ENCODE peak calls at places on chromosomes 13 and 19, in four cellular contexts. S, Q, F and G are unnamed samples.

GRCh38 chr19:35044317-35045117 is 3.0 kb downstream of the HPN start:
- DNase-seq in S (peak; percentile 74), Q (no peak), F (peak; percentile 43), G (no peak)

GRCh38 chr13:50892162-50892944 is 17.2 kb upstream of the RNASEH2B start:
- DNase-seq in S (no peak), Q (no peak), F (peak; percentile 86), G (no peak)

GRCh38 chr13:44471686-44472085 is 98.1 kb downstream of the SERP2 start:
- DNase-seq in S (no peak), Q (no peak), F (no peak), G (no peak)

GRCh38 chr13:43787998-43788397 is 1.2 kb upstream of the ENOX1 start:
- DNase-seq in S (no peak), Q (no peak), F (no peak), G (no peak)

GRCh38 chr13:51207881-51208280 is 14.3 kb upstream of the FAM124A start:
- DNase-seq in S (no peak), Q (no peak), F (no peak), G (no peak)

GRCh38 chr13:110555601-110556223 is 5.8 kb downstream of the RAB20 start:
- DNase-seq in S (no peak), Q (no peak), F (peak; percentile 93), G (no peak)

GRCh38 chr19:53537523-53538377 is at the start of gene ZNF331:
- DNase-seq in S (no peak), Q (peak; percentile 63), F (peak; percentile 74), G (peak; percentile 67)

GRCh38 chr19:23287620-23288019 is 37.4 kb upstream of the ZNF724 start:
- DNase-seq in S (no peak), Q (no peak), F (no peak), G (no peak)

GRCh38 chr13:75299913-75300862 is 181.8 kb downstream of the TBC1D4 start:
- DNase-seq in S (no peak), Q (peak; percentile 67), F (no peak), G (no peak)

GRCh38 chr13:91978571-91978970 is 580.1 kb downstream of the GPC5 start:
- DNase-seq in S (no peak), Q (no peak), F (no peak), G (no peak)

GRCh38 chr19:51301266-51301665 is 10.2 kb upstream of the IGLON5 start:
- DNase-seq in S (no peak), Q (no peak), F (no peak), G (no peak)

GRCh38 chr13:41696163-41697003 is 239.0 kb downstream of the RGCC start:
- DNase-seq in S (no peak), Q (no peak), F (no peak), G (no peak)

GRCh38 chr13:45196622-45197021 is 4.2 kb downstream of the KCTD4 start:
- DNase-seq in S (no peak), Q (no peak), F (no peak), G (no peak)

GRCh38 chr19:33458171-33458633 is 63.4 kb downstream of the PEPD start:
- DNase-seq in S (no peak), Q (no peak), F (no peak), G (no peak)

GRCh38 chr19:53332484-53332883 is 1.1 kb upstream of the ZNF845 start:
- DNase-seq in S (no peak), Q (no peak), F (no peak), G (no peak)

GRCh38 chr13:103772576-103772975 is 706.4 kb upstream of the SLC10A2 start:
- DNase-seq in S (peak; percentile 10), Q (no peak), F (peak; percentile 55), G (no peak)

GRCh38 chr13:58680115-58680514 is 1048.6 kb downstream of the PCDH17 start:
- DNase-seq in S (no peak), Q (no peak), F (no peak), G (no peak)

GRCh38 chr13:43805681-43806128 is 18.9 kb upstream of the ENOX1 start:
- DNase-seq in S (no peak), Q (no peak), F (no peak), G (no peak)

GRCh38 chr19:390386-391198 is 18.4 kb downstream of the C2CD4C start:
- DNase-seq in S (no peak), Q (no peak), F (no peak), G (no peak)
- TF ChIP-seq SPI1 in S (no peak), Q (no peak), F (no peak), G (no peak)

DNA sequence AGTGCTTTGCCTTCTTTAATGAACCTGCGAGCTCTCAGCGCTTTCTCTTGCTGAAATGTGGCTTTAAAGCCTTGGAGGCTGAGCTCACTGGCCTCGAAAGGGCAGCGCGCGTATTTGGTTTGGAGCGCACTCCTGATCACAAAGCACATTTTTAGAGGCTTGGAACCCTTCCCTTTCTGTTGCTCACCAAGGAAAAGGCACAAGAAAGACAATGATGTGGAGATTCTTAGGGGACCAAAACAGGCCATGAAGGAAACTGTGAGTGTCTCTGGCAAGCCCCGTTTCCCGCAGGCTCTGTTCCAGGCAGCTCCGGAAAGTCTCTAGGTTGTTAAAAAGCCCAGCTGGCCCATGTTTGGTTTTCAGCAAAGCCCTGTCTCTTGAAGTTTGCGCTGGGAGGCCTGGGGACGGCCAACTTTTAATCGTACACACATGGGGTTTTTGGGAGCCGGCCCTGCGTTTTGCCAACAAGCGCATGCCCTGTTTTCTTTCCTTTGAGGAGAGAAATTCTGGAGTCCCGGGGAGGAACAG is 9.4 kb upstream of the SPC24 start:
- DNase-seq in S (no peak), Q (no peak), F (no peak), G (no peak)
- TF ChIP-seq SPI1 in S (no peak), Q (no peak), F (no peak), G (no peak)

DNA sequence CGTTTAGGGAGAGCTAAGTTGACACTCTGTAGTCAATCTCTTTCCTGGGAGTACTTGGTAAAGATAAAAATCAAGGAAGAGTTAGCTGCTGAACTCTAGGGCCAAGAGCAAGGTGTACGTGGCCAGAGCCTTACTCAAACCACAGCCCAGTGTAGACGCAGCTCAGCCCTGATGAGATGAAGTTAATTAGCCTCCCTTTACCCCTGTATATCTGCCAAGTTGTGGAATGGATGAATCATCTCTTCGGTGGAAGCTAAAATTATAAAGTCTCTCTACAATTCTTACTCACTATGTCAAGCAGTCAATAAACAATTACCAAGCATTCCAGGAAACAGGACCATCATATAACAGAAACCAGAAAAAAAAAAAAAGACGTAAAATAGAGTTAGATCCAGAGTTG is 146.9 kb upstream of the UFM1 start:
- DNase-seq in S (no peak), Q (no peak), F (no peak), G (no peak)
- TF ChIP-seq SPI1 in S (no peak), Q (no peak), F (no peak), G (no peak)

DNA sequence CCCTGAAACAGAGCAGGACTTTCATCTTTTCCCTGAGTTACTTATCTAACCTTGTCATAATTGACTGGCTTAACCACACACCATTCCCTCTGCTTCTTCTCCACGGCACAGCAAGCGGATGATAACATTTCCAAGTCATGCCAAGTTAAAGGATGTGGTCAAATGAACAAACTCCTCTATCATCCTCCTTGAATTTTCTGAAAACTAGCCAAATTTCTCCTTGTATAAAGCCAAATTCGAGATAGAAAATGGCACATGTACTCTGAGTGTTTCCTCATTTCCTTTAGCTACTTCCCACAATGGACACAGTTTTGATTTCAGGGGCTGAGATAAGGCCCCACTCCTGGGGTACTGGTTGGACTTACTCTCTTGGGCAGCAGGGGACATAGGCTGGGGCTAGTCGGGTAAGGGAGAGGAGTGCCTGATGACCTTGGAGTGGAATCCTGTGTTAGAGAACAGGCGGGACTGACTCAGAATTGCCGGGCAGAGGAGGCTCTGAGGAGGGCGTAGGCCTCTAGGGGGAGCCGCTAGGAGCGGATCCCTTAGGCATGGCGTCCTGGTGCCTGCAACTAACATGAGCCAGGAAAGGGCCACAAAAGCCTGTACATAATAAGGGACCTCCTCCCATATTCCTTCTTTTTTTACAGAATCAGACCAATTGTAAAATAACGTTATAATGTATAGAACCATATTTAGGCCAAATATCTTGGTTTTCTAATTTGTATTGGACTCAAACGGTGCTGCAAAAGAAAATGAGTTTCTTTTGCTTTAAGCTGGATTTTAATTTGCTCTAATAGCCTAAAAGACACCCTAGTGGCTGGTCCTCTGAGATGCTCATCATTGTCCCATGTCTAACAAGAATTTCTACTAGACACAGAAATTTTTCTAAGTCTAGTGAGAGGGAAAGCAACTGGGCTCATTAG is 20.4 kb upstream of the TMTC4 start:
- DNase-seq in S (peak; percentile 40), Q (no peak), F (no peak), G (no peak)
- TF ChIP-seq SPI1 in S (no peak), Q (no peak), F (no peak), G (no peak)

DNA sequence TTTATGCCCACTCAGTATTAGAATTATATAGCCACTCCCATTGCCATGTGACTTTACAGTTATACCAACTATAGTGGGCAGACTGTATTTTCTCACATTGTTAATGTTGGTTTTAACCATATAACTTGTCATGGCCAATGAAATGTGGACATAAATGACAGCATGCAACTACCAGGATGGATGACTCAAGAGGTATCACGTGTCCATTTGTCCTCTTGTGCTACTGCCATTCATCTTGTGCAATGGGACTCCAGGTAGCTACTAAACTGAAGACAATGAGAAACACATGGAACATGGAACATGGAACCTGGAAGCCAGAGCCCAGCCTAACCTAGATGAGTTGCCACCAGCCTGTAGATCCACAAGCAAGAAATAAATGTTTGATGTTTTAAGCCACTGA is 242.7 kb upstream of the IPO5 start:
- DNase-seq in S (no peak), Q (no peak), F (no peak), G (no peak)
- TF ChIP-seq SPI1 in S (no peak), Q (no peak), F (no peak), G (no peak)

GRCh38 chr19:16889429-16889882 is 657 bp downstream of the F2RL3 start:
- DNase-seq in S (peak; percentile 54), Q (no peak), F (no peak), G (no peak)

GRCh38 chr19:16891696-16892382 is 3.0 kb downstream of the F2RL3 start:
- DNase-seq in S (no peak), Q (no peak), F (no peak), G (no peak)

GRCh38 chr19:16888629-16889371 is at the start of gene F2RL3:
- DNase-seq in S (peak; percentile 68), Q (no peak), F (peak; percentile 71), G (peak; percentile 64)

GRCh38 chr19:16890461-16891184 is 1.8 kb downstream of the F2RL3 start:
- DNase-seq in S (peak; percentile 41), Q (no peak), F (no peak), G (no peak)

GRCh38 chr19:16889883-16890460 is 1.2 kb downstream of the F2RL3 start:
- DNase-seq in S (peak; percentile 60), Q (no peak), F (no peak), G (no peak)
- TF ChIP-seq SPI1 in S (no peak), Q (no peak), F (no peak), G (no peak)

GRCh38 chr13:112510002-112510780 is 77.8 kb downstream of the TUBGCP3 start:
- DNase-seq in S (peak; percentile 24), Q (no peak), F (peak; percentile 43), G (no peak)
- TF ChIP-seq SPI1 in S (no peak), Q (no peak), F (no peak), G (no peak)

DNA sequence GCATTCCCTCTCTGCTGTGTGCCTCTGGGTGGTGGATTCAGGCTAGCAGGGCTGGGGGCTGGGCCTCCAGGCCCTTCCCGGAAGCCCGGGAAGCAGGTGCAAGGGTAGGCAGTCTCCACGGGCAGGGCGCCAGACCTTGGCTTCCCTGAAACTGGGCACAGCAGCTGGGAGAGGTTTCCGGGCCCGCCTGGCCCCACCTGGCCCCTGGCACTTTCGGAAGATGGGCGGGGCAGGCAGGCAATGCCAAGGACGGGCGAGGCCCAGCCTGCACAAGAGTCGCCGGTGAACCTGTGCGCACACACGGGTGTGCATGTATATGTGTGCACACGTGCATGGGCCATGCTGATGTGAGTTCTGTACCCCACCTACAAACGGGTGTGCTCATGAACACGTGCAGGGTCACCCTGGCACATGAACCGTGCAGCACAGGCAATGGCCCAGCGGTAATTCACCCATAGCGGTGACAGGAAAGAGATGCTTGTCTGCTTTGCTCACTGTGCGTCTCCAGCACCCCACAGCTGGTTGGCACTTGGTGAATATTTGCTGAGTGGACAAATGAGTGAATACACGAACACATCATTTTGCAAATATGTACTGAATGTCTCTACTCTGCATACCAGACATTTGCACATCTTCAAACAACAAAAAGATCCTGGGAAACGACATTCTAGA is 15.3 kb downstream of the GADD45B start:
- DNase-seq in S (no peak), Q (no peak), F (no peak), G (no peak)
- TF ChIP-seq SPI1 in S (no peak), Q (no peak), F (no peak), G (no peak)